ENCODE peak calls at places on chromosome 11, in eight cellular contexts. T is fibroblast of lung, E is fibroblast of mammary gland, Q is foreskin fibroblast, D is Caco-2, N is endodermal cell, Z is lower lobe of right lung, G is cardiac muscle cell. Y is an unnamed sample.

GRCh38 chr11:93846411-93846810 is 4.0 kb downstream of the VSTM5 start:
- DNase-seq in Q (peak; percentile 19), G (peak; percentile 21), D (no peak), T (peak; percentile 69), E (no peak), Z (no peak), N (no peak), Y (peak; percentile 49)

GRCh38 chr11:131579932-131580387 is 209.5 kb downstream of the NTM start:
- DNase-seq in Z (no peak), T (peak; percentile 97), D (peak; percentile 57), N (peak; percentile 91), Q (no peak), E (peak; percentile 21), G (peak; percentile 24), Y (peak; percentile 93)

GRCh38 chr11:65920035-65920802 is 993 bp downstream of the DRAP1 start:
- DNase-seq in Z (no peak), T (no peak), E (no peak), G (no peak), N (no peak), Q (no peak), D (no peak), Y (no peak)

GRCh38 chr11:1746516-1746931 is 3.9 kb downstream of the IFITM10 start:
- DNase-seq in Z (no peak), N (peak; percentile 36), T (no peak), E (no peak), G (no peak), Q (no peak), D (no peak), Y (no peak)

GRCh38 chr11:79412761-79413160 is 28.1 kb downstream of the TENM4 start:
- DNase-seq in Z (no peak), D (no peak), T (peak; percentile 46), E (peak; percentile 34), Q (no peak), N (no peak), G (no peak), Y (no peak)

GRCh38 chr11:71580057-71581003 is 2.3 kb downstream of the KRTAP5-11 start:
- DNase-seq in G (peak; percentile 88), Z (no peak), N (peak; percentile 84), E (peak; percentile 82), T (peak; percentile 64), Q (peak; percentile 63), D (peak; percentile 84), Y (peak; percentile 80)

GRCh38 chr11:456533-456932 is 6.5 kb downstream of the PTDSS2 start:
- DNase-seq in D (no peak), G (no peak), Q (no peak), Z (no peak), N (no peak), E (no peak), T (no peak), Y (no peak)

GRCh38 chr11:72735495-72736027 is 16.6 kb downstream of the ARAP1 start:
- DNase-seq in E (peak; percentile 80), T (peak; percentile 45), N (peak; percentile 87), Z (no peak), G (peak; percentile 81), Q (peak; percentile 77), D (peak; percentile 53), Y (peak; percentile 48)

GRCh38 chr11:3163241-3163981 is 1.7 kb downstream of the OSBPL5 start:
- DNase-seq in E (no peak), N (peak; percentile 52), T (no peak), D (no peak), Z (peak; percentile 36), G (no peak), Q (no peak), Y (no peak)

GRCh38 chr11:2194877-2195755 is 23.5 kb upstream of the TH start:
- DNase-seq in G (peak; percentile 25), Q (peak; percentile 6), T (peak; percentile 5), Z (peak; percentile 63), N (peak; percentile 93), D (peak; percentile 82), E (peak; percentile 4), Y (peak; percentile 9)

GRCh38 chr11:60307507-60308195 is 19.4 kb upstream of the MS4A6E start:
- DNase-seq in Z (no peak), E (no peak), G (no peak), T (no peak), N (no peak), Q (no peak), D (no peak), Y (no peak)

GRCh38 chr11:17775507-17776212 is 41.1 kb downstream of the KCNC1 start:
- DNase-seq in G (no peak), E (no peak), Z (no peak), N (no peak), D (no peak), Q (no peak), T (no peak), Y (no peak)

GRCh38 chr11:72338741-72339140 is 94.8 kb upstream of the PHOX2A start:
- DNase-seq in Q (peak; percentile 35), G (no peak), T (peak; percentile 40), N (no peak), E (peak; percentile 60), Z (no peak), D (no peak), Y (peak; percentile 66)

GRCh38 chr11:11937957-11938356 is 70.5 kb downstream of the DKK3 start:
- DNase-seq in G (no peak), N (no peak), Q (no peak), D (no peak), E (peak; percentile 38), T (no peak), Z (no peak), Y (no peak)

GRCh38 chr11:11422291-11423128 is 69.5 kb upstream of the CSNK2A3 start:
- DNase-seq in N (no peak), Q (peak; percentile 23), E (no peak), Z (no peak), G (no peak), T (no peak), D (no peak), Y (no peak)

GRCh38 chr11:14358729-14359439 is at the start of gene RRAS2:
- DNase-seq in Q (peak; percentile 72), E (peak; percentile 52), D (peak; percentile 87), N (peak; percentile 95), G (peak; percentile 83), T (peak; percentile 77), Z (peak; percentile 84), Y (peak; percentile 70)

GRCh38 chr11:269146-269890 is 8.9 kb upstream of the NLRP6 start:
- DNase-seq in Q (no peak), Z (no peak), D (no peak), G (no peak), N (no peak), E (peak; percentile 10), T (no peak), Y (peak; percentile 56)

GRCh38 chr11:64712430-64713030 is 10.5 kb downstream of the NRXN2 start:
- DNase-seq in E (no peak), G (no peak), D (no peak), Z (no peak), Q (no peak), N (no peak), T (no peak), Y (no peak)
- H3K4me3 ChIP-seq in E (no peak overlapping the region), G (no peak overlapping the region), D (no peak overlapping the region), Z (no peak overlapping the region), Q (no peak overlapping the region), N (no peak overlapping the region), T (no peak overlapping the region), Y (no peak overlapping the region)

GRCh38 chr11:128802358-128802981 is 64.6 kb downstream of the KCNJ1 start:
- DNase-seq in Z (no peak), T (no peak), Q (no peak), N (peak; percentile 83), G (peak; percentile 58), D (peak; percentile 51), E (no peak), Y (no peak)
- TF ChIP-seq CTCF in Z (peak; percentile 25), T (peak; percentile 53), Q (peak; percentile 37), N (peak; percentile 85), G (peak; percentile 59), D (peak; percentile 66), E (peak; percentile 43), Y (peak; percentile 48)

DNA sequence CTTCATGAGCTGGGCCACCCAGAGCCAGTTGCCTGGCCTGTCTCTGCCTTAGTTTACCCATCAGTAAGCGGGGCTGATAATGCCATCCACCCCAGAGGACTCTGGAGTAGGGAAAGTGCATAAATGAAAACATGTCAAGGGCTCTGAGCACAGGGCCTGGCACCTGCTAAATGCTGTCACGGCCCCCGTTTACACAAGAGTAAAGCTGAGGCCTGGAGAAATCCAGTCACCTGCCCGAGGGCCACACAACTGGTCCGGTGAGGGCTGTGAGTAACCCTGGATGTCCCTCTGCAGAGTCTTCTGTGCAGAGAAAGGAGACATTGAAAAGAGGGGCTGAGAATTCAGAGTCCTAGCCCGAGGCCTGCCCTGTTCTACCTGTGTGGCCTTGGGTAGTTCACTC is 110.6 kb upstream of the ANO1 start:
- DNase-seq in Z (no peak), G (no peak), D (peak; percentile 56), E (no peak), Q (no peak), N (no peak), T (no peak), Y (no peak)
- H3K4me3 ChIP-seq in Z (no peak overlapping the region), G (no peak overlapping the region), D (no peak overlapping the region), E (no peak overlapping the region), Q (no peak overlapping the region), N (no peak overlapping the region), T (no peak overlapping the region), Y (no peak overlapping the region)

DNA sequence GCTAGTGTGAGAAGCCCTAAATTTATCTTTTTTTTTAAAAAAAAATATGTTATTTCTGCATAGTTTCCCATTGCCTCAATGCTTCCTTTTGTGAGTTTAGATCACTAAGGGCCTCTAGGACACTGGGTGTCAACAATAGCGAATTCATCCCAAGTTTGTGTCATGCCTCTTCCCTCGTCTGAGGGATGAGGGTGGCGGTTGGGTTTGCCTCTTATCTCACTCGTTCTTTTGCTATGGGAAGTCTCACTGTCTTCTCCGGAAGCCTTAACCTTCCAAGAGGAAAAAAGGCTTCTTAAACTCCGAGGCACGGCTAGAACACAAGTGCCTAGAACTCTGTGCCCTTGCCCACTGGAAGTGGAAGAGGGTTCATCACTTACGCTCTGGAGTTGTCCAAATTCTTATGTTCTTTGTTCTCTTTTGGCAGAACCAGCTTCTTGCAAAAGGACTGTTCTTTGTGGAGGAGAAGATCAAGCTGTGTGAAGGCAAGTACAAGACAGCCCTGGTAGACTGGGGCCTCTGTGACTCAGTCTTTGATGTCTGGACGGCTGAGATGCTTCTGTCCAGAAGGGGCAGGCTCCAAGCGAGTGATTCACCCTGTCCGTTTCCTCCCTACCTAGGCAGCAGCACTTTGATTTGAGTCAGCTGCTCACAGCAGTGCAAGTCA is 78.5 kb downstream of the TRAF6 start:
- DNase-seq in G (peak; percentile 98), T (peak; percentile 99), D (peak; percentile 25), Z (no peak), Q (peak; percentile 94), E (peak; percentile 95), N (no peak), Y (peak; percentile 96)
- TF ChIP-seq CTCF in G (peak; percentile 30), T (no peak), D (no peak), Z (no peak), Q (peak; percentile 26), E (peak; percentile 22), N (no peak), Y (peak; percentile 42)

Y was measured in AG10803.